ENCODE peak calls at places on chromosomes 6 and 20, in seven cellular contexts. B, M, O, R, G, Y and H are unnamed samples.

GRCh38 chr6:34358389-34358906 is 34.0 kb downstream of the NUDT3 start:
- DNase-seq in O (no peak), R (no peak), G (no peak), Y (no peak), B (no peak), M (no peak), H (peak; percentile 53)

GRCh38 chr20:37990571-37991151 is 42.6 kb downstream of the TTI1 start:
- DNase-seq in G (peak; percentile 87), M (no peak), O (peak; percentile 72), B (peak; percentile 31), R (no peak), Y (peak; percentile 86), H (peak; percentile 78)

GRCh38 chr20:43836790-43837189 is 77.9 kb upstream of the TOX2 start:
- DNase-seq in Y (no peak), R (no peak), B (no peak), M (no peak), G (no peak), O (no peak), H (no peak)

GRCh38 chr6:155201461-155202226 is 62.2 kb upstream of the CLDN20 start:
- DNase-seq in M (no peak), Y (no peak), O (no peak), R (no peak), G (no peak), B (no peak), H (peak; percentile 50)

GRCh38 chr6:20655317-20655716 is 121.1 kb downstream of the CDKAL1 start:
- DNase-seq in R (no peak), M (no peak), Y (no peak), O (no peak), G (no peak), B (no peak), H (no peak)

GRCh38 chr6:175680-176079 is 116.6 kb upstream of the DUSP22 start:
- DNase-seq in Y (no peak), G (no peak), M (no peak), O (no peak), B (no peak), R (no peak), H (no peak)

GRCh38 chr20:25462166-25462565 is 54.7 kb downstream of the GINS1 start:
- DNase-seq in B (no peak), O (no peak), Y (no peak), G (no peak), M (no peak), R (no peak), H (no peak)

GRCh38 chr6:137451926-137452325 is 42.3 kb downstream of the OLIG3 start:
- DNase-seq in O (no peak), B (no peak), M (no peak), G (no peak), R (no peak), Y (no peak), H (peak; percentile 19)

GRCh38 chr6:108781419-108782110 is 66.7 kb upstream of the ARMC2 start:
- DNase-seq in M (no peak), O (no peak), G (no peak), Y (no peak), B (no peak), R (no peak), H (peak; percentile 22)

GRCh38 chr6:43922423-43923375 is 152.7 kb downstream of the VEGFA start:
- DNase-seq in B (no peak), Y (no peak), O (no peak), M (no peak), G (no peak), R (no peak), H (no peak)

GRCh38 chr6:14217728-14218637 is 100.4 kb downstream of the CD83 start:
- DNase-seq in R (peak; percentile 21), B (no peak), M (no peak), Y (no peak), G (no peak), O (no peak), H (no peak)

GRCh38 chr6:76351275-76351674 is 278.8 kb upstream of the IMPG1 start:
- DNase-seq in O (no peak), G (no peak), Y (no peak), B (no peak), M (no peak), R (peak; percentile 15), H (no peak)

GRCh38 chr20:50291428-50292323 is 101.0 kb downstream of the CEBPB start:
- DNase-seq in M (no peak), R (no peak), G (peak; percentile 25), B (no peak), O (no peak), Y (no peak), H (no peak)

GRCh38 chr6:107652526-107653182 is 162.7 kb downstream of the SOBP start:
- DNase-seq in R (no peak), Y (no peak), B (no peak), G (peak; percentile 27), M (no peak), O (no peak), H (no peak)

GRCh38 chr20:34316191-34316814 is 13.1 kb upstream of the AHCY start:
- DNase-seq in G (no peak), B (no peak), M (no peak), Y (no peak), R (no peak), O (no peak), H (no peak)

GRCh38 chr6:167652042-167652700 is 174.5 kb upstream of the AFDN start:
- DNase-seq in R (no peak), M (no peak), O (no peak), Y (no peak), G (no peak), B (no peak), H (no peak)

GRCh38 chr20:50320005-50320909 is 129.6 kb downstream of the CEBPB start:
- DNase-seq in R (no peak), Y (no peak), B (no peak), M (no peak), G (no peak), O (no peak), H (no peak)

GRCh38 chr6:43476744-43477143 is 626 bp upstream of the TJAP1 start:
- DNase-seq in B (no peak), R (no peak), O (no peak), G (no peak), Y (no peak), M (no peak), H (no peak)

GRCh38 chr6:149592983-149593382 is 26.8 kb downstream of the GINM1 start:
- DNase-seq in G (no peak), Y (no peak), M (no peak), O (no peak), B (no peak), R (no peak), H (no peak)

GRCh38 chr20:62924567-62925419 is 1.5 kb downstream of the DIDO1 start:
- DNase-seq in O (peak; percentile 35), B (no peak), G (no peak), M (peak; percentile 46), Y (no peak), R (peak; percentile 39), H (peak; percentile 36)

GRCh38 chr20:9363673-9364072 is 150.7 kb upstream of the LAMP5 start:
- DNase-seq in Y (no peak), R (peak; percentile 40), G (no peak), B (no peak), O (no peak), M (no peak), H (no peak)

GRCh38 chr6:28606424-28607391 is 81.0 kb downstream of the GPX5 start:
- DNase-seq in B (no peak), R (peak; percentile 62), M (peak; percentile 68), Y (peak; percentile 51), G (peak; percentile 30), O (peak; percentile 12), H (peak; percentile 62)

GRCh38 chr6:45148711-45149341 is 179.3 kb upstream of the RUNX2 start:
- DNase-seq in G (no peak), M (no peak), R (no peak), O (no peak), B (no peak), Y (no peak), H (peak; percentile 40)

GRCh38 chr6:42512498-42513042 is 51.3 kb upstream of the UBR2 start:
- DNase-seq in Y (no peak), M (no peak), O (no peak), B (no peak), G (no peak), R (no peak), H (no peak)